ENCODE peak calls at places on chromosomes 7 and 10, in eight cellular contexts. One of them, this sample, is unnamed.

GRCh38 chr7:90846171-90846570 is 250.1 kb downstream of the CDK14 start:
- ATAC-seq in right lobe of liver: no peak
- ATAC-seq in HepG2: no peak
- ATAC-seq in A549: no peak
- ATAC-seq in IMR-90: no peak
- ATAC-seq in K562: no peak
- ATAC-seq in upper lobe of left lung: no peak
- ATAC-seq in heart left ventricle: peak; percentile 52
- ATAC-seq in this sample: no peak

GRCh38 chr10:43605850-43606322 is 352 bp upstream of the ZNF485 start:
- ATAC-seq in A549: peak; percentile 55
- ATAC-seq in HepG2: peak; percentile 50
- ATAC-seq in upper lobe of left lung: peak; percentile 14
- ATAC-seq in K562: peak; percentile 54
- ATAC-seq in right lobe of liver: no peak
- ATAC-seq in IMR-90: peak; percentile 36
- ATAC-seq in heart left ventricle: peak; percentile 40
- ATAC-seq in this sample: peak; percentile 33

GRCh38 chr10:103534621-103535498 is 41.4 kb downstream of the NEURL1 start:
- ATAC-seq in upper lobe of left lung: no peak
- ATAC-seq in HepG2: no peak
- ATAC-seq in K562: no peak
- ATAC-seq in heart left ventricle: no peak
- ATAC-seq in IMR-90: no peak
- ATAC-seq in right lobe of liver: no peak
- ATAC-seq in A549: no peak
- ATAC-seq in this sample: no peak

GRCh38 chr7:43729924-43730248 is 563 bp upstream of the COA1 start:
- ATAC-seq in HepG2: peak; percentile 19
- ATAC-seq in A549: no peak
- ATAC-seq in right lobe of liver: no peak
- ATAC-seq in K562: peak; percentile 2
- ATAC-seq in heart left ventricle: peak; percentile 66
- ATAC-seq in IMR-90: no peak
- ATAC-seq in upper lobe of left lung: peak; percentile 7
- ATAC-seq in this sample: peak; percentile 35

GRCh38 chr10:129171816-129172215 is 295.2 kb upstream of the MGMT start:
- ATAC-seq in right lobe of liver: no peak
- ATAC-seq in upper lobe of left lung: no peak
- ATAC-seq in A549: no peak
- ATAC-seq in HepG2: no peak
- ATAC-seq in IMR-90: no peak
- ATAC-seq in heart left ventricle: no peak
- ATAC-seq in K562: no peak
- ATAC-seq in this sample: no peak

GRCh38 chr7:568031-568680 is 48.5 kb upstream of the PDGFA start:
- ATAC-seq in K562: no peak
- ATAC-seq in heart left ventricle: peak; percentile 76
- ATAC-seq in A549: no peak
- ATAC-seq in IMR-90: no peak
- ATAC-seq in HepG2: no peak
- ATAC-seq in right lobe of liver: no peak
- ATAC-seq in upper lobe of left lung: no peak
- ATAC-seq in this sample: no peak

GRCh38 chr7:128035712-128036111 is 4.5 kb upstream of the LRRC4 start:
- ATAC-seq in upper lobe of left lung: no peak
- ATAC-seq in right lobe of liver: peak; percentile 21
- ATAC-seq in IMR-90: no peak
- ATAC-seq in A549: peak; percentile 75
- ATAC-seq in heart left ventricle: no peak
- ATAC-seq in HepG2: peak; percentile 78
- ATAC-seq in K562: peak; percentile 92
- ATAC-seq in this sample: no peak

GRCh38 chr10:112295853-112296830 is 12.9 kb downstream of the TECTB start:
- ATAC-seq in K562: no peak
- ATAC-seq in upper lobe of left lung: no peak
- ATAC-seq in A549: no peak
- ATAC-seq in heart left ventricle: peak; percentile 95
- ATAC-seq in IMR-90: peak; percentile 83
- ATAC-seq in HepG2: peak; percentile 77
- ATAC-seq in right lobe of liver: peak; percentile 28
- ATAC-seq in this sample: no peak

GRCh38 chr10:113970641-113971040 is 73.0 kb upstream of the ADRB1 start:
- ATAC-seq in IMR-90: no peak
- ATAC-seq in heart left ventricle: no peak
- ATAC-seq in right lobe of liver: no peak
- ATAC-seq in K562: no peak
- ATAC-seq in upper lobe of left lung: no peak
- ATAC-seq in HepG2: no peak
- ATAC-seq in A549: no peak
- ATAC-seq in this sample: no peak

GRCh38 chr10:131920151-131920550 is 19.3 kb downstream of the PPP2R2D start:
- ATAC-seq in A549: no peak
- ATAC-seq in right lobe of liver: no peak
- ATAC-seq in heart left ventricle: no peak
- ATAC-seq in HepG2: no peak
- ATAC-seq in upper lobe of left lung: no peak
- ATAC-seq in K562: no peak
- ATAC-seq in IMR-90: no peak
- ATAC-seq in this sample: no peak

GRCh38 chr7:139966906-139967305 is 95.8 kb downstream of the PARP12 start:
- ATAC-seq in IMR-90: no peak
- ATAC-seq in upper lobe of left lung: no peak
- ATAC-seq in heart left ventricle: no peak
- ATAC-seq in HepG2: no peak
- ATAC-seq in right lobe of liver: no peak
- ATAC-seq in A549: no peak
- ATAC-seq in K562: peak; percentile 25
- ATAC-seq in this sample: no peak

GRCh38 chr7:17311952-17312351 is 13.5 kb downstream of the AHR start:
- ATAC-seq in IMR-90: no peak
- ATAC-seq in K562: no peak
- ATAC-seq in right lobe of liver: no peak
- ATAC-seq in A549: no peak
- ATAC-seq in upper lobe of left lung: no peak
- ATAC-seq in heart left ventricle: no peak
- ATAC-seq in HepG2: no peak
- ATAC-seq in this sample: no peak

GRCh38 chr7:139732471-139733167 is 45.2 kb downstream of the HIPK2 start:
- ATAC-seq in HepG2: no peak
- ATAC-seq in A549: peak; percentile 66
- ATAC-seq in heart left ventricle: peak; percentile 10
- ATAC-seq in IMR-90: no peak
- ATAC-seq in upper lobe of left lung: peak; percentile 5
- ATAC-seq in K562: no peak
- ATAC-seq in right lobe of liver: peak; percentile 37
- ATAC-seq in this sample: peak; percentile 16

GRCh38 chr10:10527861-10528562 is 489.7 kb upstream of the CELF2 start:
- ATAC-seq in right lobe of liver: no peak
- ATAC-seq in A549: no peak
- ATAC-seq in HepG2: no peak
- ATAC-seq in K562: no peak
- ATAC-seq in IMR-90: no peak
- ATAC-seq in upper lobe of left lung: no peak
- ATAC-seq in heart left ventricle: no peak
- ATAC-seq in this sample: no peak

GRCh38 chr7:125529237-125529636 is 599.6 kb upstream of the POT1 start:
- ATAC-seq in right lobe of liver: no peak
- ATAC-seq in K562: no peak
- ATAC-seq in IMR-90: no peak
- ATAC-seq in upper lobe of left lung: no peak
- ATAC-seq in A549: no peak
- ATAC-seq in HepG2: no peak
- ATAC-seq in heart left ventricle: no peak
- ATAC-seq in this sample: no peak

GRCh38 chr10:131429141-131429540 is 117.6 kb upstream of the TCERG1L start:
- ATAC-seq in IMR-90: no peak
- ATAC-seq in A549: no peak
- ATAC-seq in right lobe of liver: no peak
- ATAC-seq in K562: no peak
- ATAC-seq in heart left ventricle: no peak
- ATAC-seq in upper lobe of left lung: no peak
- ATAC-seq in HepG2: no peak
- ATAC-seq in this sample: no peak

DNA sequence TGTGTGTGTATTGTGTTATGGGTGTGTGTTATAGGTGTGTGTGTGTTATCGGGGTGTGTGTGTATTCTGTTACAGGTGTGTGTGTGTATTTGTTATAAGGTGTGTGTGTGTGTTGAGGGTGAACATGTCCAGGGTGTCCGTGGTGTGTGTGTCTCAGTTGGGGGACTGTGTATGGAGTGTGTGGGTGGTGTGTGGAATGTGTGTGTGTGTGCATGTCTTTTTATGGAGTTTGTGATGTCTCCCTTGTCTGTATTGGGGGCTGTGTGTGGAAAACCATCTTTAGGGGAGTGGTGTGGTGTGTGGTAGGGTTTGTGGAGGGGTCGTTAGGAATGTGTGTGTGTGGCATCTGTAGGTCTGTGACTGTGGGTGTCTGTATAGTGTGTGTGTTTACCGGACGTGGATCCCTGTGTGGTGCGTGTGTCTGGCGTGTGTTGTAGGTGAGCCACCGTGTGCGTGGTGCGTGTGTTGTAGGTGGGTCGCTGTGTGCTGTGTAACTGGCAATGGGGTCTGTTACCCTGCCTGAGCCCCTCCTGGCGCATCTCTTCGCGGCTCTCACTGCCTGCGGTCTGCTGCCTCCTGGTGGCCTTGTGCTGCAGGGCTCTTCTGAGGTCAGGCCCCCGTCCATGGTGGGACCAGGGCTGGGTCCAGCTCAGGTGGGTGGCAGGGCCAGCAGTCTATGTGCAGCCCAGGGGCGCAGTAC is 61.7 kb downstream of the PALD1 start:
- ATAC-seq in heart left ventricle: peak; percentile 53
- ATAC-seq in upper lobe of left lung: peak; percentile 18
- ATAC-seq in right lobe of liver: peak; percentile 43
- ATAC-seq in IMR-90: peak; percentile 68
- ATAC-seq in A549: peak; percentile 55
- ATAC-seq in HepG2: peak; percentile 72
- ATAC-seq in K562: peak; percentile 84
- ATAC-seq in this sample: peak; percentile 40
- H3K27ac ChIP-seq in heart left ventricle: no peak overlapping the region
- H3K27ac ChIP-seq in upper lobe of left lung: no peak overlapping the region
- H3K27ac ChIP-seq in right lobe of liver: no peak overlapping the region
- H3K27ac ChIP-seq in IMR-90: no peak overlapping the region
- H3K27ac ChIP-seq in A549: no peak overlapping the region
- H3K27ac ChIP-seq in HepG2: no peak overlapping the region
- H3K27ac ChIP-seq in K562: no peak overlapping the region
- H3K27ac ChIP-seq in this sample: no peak overlapping the region

DNA sequence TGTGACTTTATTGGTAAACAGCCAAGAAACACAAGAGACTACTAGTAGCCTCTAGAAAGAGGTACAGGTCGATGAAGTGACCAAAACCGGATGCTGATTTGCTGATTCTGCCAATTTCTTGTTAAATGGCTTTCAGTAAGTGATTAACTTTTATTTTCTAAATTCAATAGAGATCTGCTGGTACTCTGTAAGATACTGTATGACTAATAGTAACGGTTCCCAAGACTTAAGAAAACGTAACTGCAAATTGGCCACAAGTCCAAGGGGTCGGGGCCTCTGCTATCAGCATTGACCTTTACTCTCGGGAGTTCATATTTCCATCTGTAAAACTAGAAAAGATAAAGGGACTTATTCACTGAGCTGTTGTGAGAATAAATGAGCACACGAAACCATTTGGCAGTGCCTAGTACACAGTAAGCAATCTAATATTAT is 1.4 kb downstream of the FAM3C start:
- ATAC-seq in heart left ventricle: no peak
- ATAC-seq in K562: peak; percentile 3
- ATAC-seq in IMR-90: no peak
- ATAC-seq in HepG2: no peak
- ATAC-seq in A549: no peak
- ATAC-seq in upper lobe of left lung: no peak
- ATAC-seq in right lobe of liver: peak; percentile 18
- ATAC-seq in this sample: no peak
- H3K4me3 ChIP-seq in heart left ventricle: peak overlapping the region; percentile 88
- H3K4me3 ChIP-seq in K562: peak overlapping the region; percentile 16
- H3K4me3 ChIP-seq in IMR-90: no peak overlapping the region
- H3K4me3 ChIP-seq in HepG2: peak overlapping the region; percentile 89
- H3K4me3 ChIP-seq in A549: peak overlapping the region; percentile 96
- H3K4me3 ChIP-seq in upper lobe of left lung: peak overlapping the region; percentile 92
- H3K4me3 ChIP-seq in right lobe of liver: peak overlapping the region; percentile 85
- H3K4me3 ChIP-seq in this sample: no peak overlapping the region

DNA sequence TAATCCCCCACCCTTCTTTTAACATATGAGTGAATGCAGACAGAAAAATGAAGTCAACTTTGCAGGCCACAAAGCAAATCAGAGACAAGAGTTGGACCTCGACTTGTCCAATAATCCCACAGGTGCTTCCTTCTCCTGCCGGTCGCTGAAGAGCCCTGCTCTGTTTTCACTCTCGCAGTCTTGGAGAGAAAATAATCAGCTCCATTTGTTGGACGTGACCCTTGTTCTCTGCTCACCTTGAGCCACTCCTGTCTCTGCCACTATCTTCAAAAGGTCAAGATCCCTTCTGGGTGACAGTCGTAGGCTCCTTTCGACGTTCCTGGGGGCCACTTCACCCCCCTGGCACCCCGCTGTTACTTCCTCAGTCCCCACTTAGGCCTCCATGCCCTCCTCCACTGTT is 2.8 kb upstream of the KLF6 start:
- ATAC-seq in K562: no peak
- ATAC-seq in upper lobe of left lung: no peak
- ATAC-seq in A549: no peak
- ATAC-seq in IMR-90: no peak
- ATAC-seq in heart left ventricle: no peak
- ATAC-seq in HepG2: no peak
- ATAC-seq in right lobe of liver: no peak
- ATAC-seq in this sample: no peak
- TF ChIP-seq POLR2A in K562: no peak
- TF ChIP-seq POLR2A in upper lobe of left lung: no peak
- TF ChIP-seq POLR2A in A549: no peak
- TF ChIP-seq POLR2A in IMR-90: no peak
- TF ChIP-seq POLR2A in heart left ventricle: no peak
- TF ChIP-seq POLR2A in HepG2: no peak
- TF ChIP-seq POLR2A in right lobe of liver: no peak
- TF ChIP-seq POLR2A in this sample: no peak

GRCh38 chr7:21276471-21277035 is 151.3 kb upstream of the SP4 start:
- ATAC-seq in HepG2: no peak
- ATAC-seq in upper lobe of left lung: no peak
- ATAC-seq in A549: no peak
- ATAC-seq in right lobe of liver: no peak
- ATAC-seq in heart left ventricle: no peak
- ATAC-seq in K562: no peak
- ATAC-seq in IMR-90: no peak
- ATAC-seq in this sample: no peak
- H3K27ac ChIP-seq in HepG2: no peak overlapping the region
- H3K27ac ChIP-seq in upper lobe of left lung: no peak overlapping the region
- H3K27ac ChIP-seq in A549: no peak overlapping the region
- H3K27ac ChIP-seq in right lobe of liver: no peak overlapping the region
- H3K27ac ChIP-seq in heart left ventricle: no peak overlapping the region
- H3K27ac ChIP-seq in K562: no peak overlapping the region
- H3K27ac ChIP-seq in IMR-90: no peak overlapping the region
- H3K27ac ChIP-seq in this sample: no peak overlapping the region